ENCODE peak calls at places on chromosomes 12 and 14, in four cellular contexts. G is esophagus squamous epithelium, F is AG04450, L is Peyer's patch. U is an unnamed sample.

GRCh38 chr14:33465952-33466700 is 484.7 kb downstream of the EGLN3 start:
- DNase-seq in F (no peak), G (no peak), L (no peak), U (no peak)

GRCh38 chr12:65868878-65869277 is 44.6 kb downstream of the HMGA2 start:
- DNase-seq in F (no peak), L (no peak), G (no peak), U (no peak)

GRCh38 chr12:57151741-57152407 is 4.5 kb upstream of the LRP1-AS start:
- DNase-seq in F (peak; percentile 56), L (no peak), G (no peak), U (peak; percentile 61)

GRCh38 chr12:57887631-57888406 is 41.3 kb upstream of the CTDSP2 start:
- DNase-seq in F (no peak), G (no peak), L (no peak), U (no peak)

GRCh38 chr14:31057701-31058364 is 31.7 kb upstream of the STRN3 start:
- DNase-seq in L (no peak), G (no peak), F (no peak), U (no peak)

GRCh38 chr12:95790025-95790911 is at the start of gene NTN4:
- DNase-seq in G (no peak), L (peak; percentile 59), F (no peak), U (peak; percentile 73)

GRCh38 chr12:76445469-76445868 is 97.3 kb upstream of the BBS10 start:
- DNase-seq in L (no peak), F (no peak), G (no peak), U (no peak)

GRCh38 chr14:21990116-21990515 is 316.5 kb upstream of the OR4E1 start:
- DNase-seq in G (no peak), L (no peak), F (no peak), U (no peak)

GRCh38 chr12:48592591-48593086 is 22.8 kb upstream of the LALBA start:
- DNase-seq in L (no peak), G (no peak), F (no peak), U (no peak)

GRCh38 chr12:98401427-98401826 is 114.0 kb upstream of the TMPO start:
- DNase-seq in G (no peak), L (no peak), F (no peak), U (no peak)

GRCh38 chr12:116525418-116526001 is 33.7 kb upstream of the MAP1LC3B2 start:
- DNase-seq in L (peak; percentile 59), F (peak; percentile 76), G (no peak), U (peak; percentile 48)

GRCh38 chr12:116528498-116528897 is 30.7 kb upstream of the MAP1LC3B2 start:
- DNase-seq in L (no peak), G (no peak), F (no peak), U (no peak)

GRCh38 chr12:116524311-116524710 is 34.9 kb upstream of the MAP1LC3B2 start:
- DNase-seq in F (no peak), L (no peak), G (no peak), U (no peak)

GRCh38 chr12:116528067-116528466 is 31.1 kb upstream of the MAP1LC3B2 start:
- DNase-seq in L (no peak), G (no peak), F (no peak), U (no peak)

GRCh38 chr12:116524964-116525379 is 34.2 kb upstream of the MAP1LC3B2 start:
- DNase-seq in G (no peak), F (no peak), L (no peak), U (no peak)
- H3K4me3 ChIP-seq in G (peak overlapping the region; percentile 5), F (no peak overlapping the region), L (no peak overlapping the region), U (no peak overlapping the region)

DNA sequence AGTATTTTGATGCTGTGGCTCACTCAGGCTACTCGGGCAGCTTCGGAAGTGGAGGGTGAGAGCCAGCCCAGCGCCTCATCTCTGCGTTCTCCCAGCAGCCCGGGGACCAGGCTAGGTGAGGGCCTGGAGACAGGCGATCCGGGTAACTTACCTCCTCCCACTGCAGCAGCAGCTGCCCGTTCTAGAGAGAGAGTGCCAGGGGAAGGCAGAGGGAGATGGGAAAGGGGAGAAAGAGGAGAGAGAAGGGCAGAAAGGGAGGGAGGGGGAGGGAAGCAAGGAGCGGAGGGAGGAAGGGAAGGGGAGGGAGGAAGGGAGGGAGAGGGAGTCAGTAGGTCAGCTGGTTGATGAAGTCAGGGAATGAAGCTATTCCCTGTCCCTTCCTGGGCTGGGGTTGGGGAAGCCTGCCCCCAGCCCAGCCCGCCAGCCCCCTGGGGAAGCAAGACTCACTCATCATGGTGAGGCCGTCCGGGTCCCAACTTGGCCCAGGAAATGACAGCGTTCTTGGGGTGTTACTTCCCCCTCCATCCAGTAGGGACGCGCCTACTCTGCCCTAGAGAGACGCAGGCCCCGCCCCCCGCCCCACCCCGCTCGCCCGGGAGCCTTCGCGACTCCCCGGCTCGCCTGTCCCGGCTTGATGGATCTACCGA is at the start of gene IFI27L2:
- DNase-seq in L (peak; percentile 89), G (no peak), F (peak; percentile 24), U (peak; percentile 82)
- TF ChIP-seq CTCF in L (peak; percentile 50), G (peak; percentile 54), F (peak; percentile 40), U (peak; percentile 60)

DNA sequence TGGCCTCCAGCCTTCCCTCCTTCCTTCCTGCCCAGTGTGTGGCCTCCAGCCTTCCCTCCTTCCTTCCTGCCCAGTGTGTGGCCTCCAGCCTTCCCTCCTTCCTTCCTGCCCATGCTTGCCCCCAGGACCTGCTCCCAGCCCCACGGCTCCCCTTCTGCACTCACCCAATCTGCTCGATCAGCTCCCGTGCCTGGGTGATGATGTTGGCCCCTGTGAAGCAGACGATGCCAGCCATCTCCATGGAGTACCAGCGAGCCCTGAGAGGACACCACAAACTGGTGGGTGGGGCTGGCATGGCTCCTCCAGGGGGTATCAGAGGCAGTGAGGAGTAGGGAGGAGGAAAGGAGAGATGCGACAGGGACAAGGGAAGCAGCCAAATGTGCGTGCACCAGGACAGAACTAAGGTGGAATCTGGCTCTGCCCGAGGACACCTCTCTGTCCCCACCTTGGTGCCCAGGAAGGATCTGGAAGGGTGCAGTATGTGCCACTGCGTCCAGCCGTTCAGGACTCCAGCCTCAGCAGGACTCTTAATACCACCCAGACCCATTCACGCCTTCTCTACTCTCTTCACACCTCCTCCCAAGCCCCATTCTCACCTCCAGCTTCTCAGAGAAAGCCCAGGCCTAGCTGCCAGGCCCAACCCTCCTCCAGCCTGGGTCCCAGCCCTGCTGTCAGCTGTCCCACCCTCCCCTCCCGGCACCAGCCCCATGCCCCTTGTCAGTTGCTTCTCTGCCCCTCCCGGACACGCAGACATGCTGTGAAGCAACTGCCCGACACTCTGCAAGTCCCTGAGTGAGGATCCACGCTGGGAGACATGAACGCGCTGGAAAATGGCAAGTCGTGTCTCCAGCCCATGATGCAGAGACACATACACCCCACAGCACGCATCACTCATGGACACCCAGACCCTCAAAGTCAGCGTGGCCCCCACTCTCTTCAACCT is 22.7 kb downstream of the POLE start:
- DNase-seq in L (no peak), F (no peak), G (no peak), U (no peak)
- H3K4me3 ChIP-seq in L (no peak overlapping the region), F (no peak overlapping the region), G (no peak overlapping the region), U (no peak overlapping the region)

DNA sequence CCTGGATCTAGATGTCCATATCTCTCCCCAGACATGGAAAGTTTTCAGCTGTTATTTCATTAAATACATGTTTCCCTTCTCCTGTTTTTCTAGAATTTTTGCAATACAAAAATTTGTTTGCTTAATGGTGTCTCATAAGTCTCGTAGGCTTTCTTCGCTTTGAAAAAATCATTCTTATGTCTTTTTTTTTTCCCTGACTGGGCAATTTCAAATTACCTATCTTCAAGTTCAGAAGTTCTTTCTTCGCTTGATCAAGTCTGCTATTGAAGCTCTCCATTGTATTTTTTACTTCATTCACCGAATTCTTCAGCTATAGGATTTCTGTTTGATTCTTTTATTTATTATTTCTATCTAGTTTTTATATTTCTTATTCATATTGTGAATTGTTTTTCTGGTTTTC is 130.2 kb upstream of the WSCD2 start:
- DNase-seq in L (no peak), G (no peak), F (no peak), U (no peak)
- TF ChIP-seq CTCF in L (no peak), G (no peak), F (no peak), U (no peak)

GRCh38 chr12:104459556-104459909 is 2.8 kb downstream of the CHST11 start:
- DNase-seq in F (no peak), G (no peak), L (no peak), U (no peak)
- H3K4me3 ChIP-seq in F (no peak overlapping the region), G (peak overlapping the region; percentile 62), L (peak overlapping the region; percentile 75), U (peak overlapping the region; percentile 99)

DNA sequence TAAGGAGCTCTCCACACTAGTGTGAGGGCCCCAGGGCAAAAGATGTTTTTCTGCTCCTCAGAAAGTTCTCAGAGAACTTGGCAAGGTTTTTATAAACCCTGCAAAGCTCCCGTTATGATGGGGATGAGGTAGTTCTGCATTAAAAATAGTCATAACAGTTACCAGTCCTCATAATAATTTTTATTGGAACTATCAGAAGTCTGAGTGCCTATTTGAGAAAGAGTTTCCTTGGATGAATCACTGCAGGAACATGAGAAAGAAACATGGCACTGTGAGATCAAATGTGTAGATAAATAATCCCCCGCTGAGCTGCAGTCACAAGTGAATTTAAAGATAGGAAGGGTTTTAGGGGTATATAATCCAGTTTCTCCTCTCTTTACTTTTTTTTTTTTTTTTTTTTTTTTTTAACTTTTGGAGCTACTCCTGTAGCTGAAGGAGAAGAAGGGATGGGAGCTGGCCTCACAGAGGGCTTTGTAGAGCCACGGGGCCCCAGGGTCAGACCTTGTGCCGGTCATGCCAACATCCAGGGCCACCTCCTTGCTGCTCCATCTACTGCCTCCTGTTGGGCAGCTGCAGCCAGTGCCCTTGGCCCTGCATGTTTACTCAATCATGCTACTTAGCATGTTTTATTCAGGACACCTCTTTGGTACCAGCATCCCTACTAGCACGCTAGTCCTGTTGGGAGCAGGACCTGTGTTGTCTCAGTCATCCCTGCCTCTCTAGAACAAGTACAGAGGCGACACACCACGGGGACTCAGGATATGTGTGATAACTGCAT is 39.5 kb downstream of the EVL start:
- DNase-seq in F (no peak), L (peak; percentile 44), G (no peak), U (no peak)
- TF ChIP-seq CTCF in F (no peak), L (no peak), G (no peak), U (no peak)

GRCh38 chr12:54569995-54570531 is 18.4 kb downstream of the PPP1R1A start:
- DNase-seq in G (no peak), L (no peak), F (no peak), U (no peak)

GRCh38 chr12:54572881-54573280 is 15.6 kb downstream of the PPP1R1A start:
- DNase-seq in G (no peak), L (no peak), F (no peak), U (no peak)

GRCh38 chr12:54569072-54569471 is 19.4 kb downstream of the PPP1R1A start:
- DNase-seq in G (no peak), F (no peak), L (no peak), U (no peak)

GRCh38 chr12:54571857-54572195 is 16.6 kb downstream of the PPP1R1A start:
- DNase-seq in F (no peak), L (no peak), G (no peak), U (no peak)

GRCh38 chr12:54571166-54571856 is 17.1 kb downstream of the PPP1R1A start:
- DNase-seq in F (no peak), G (no peak), L (no peak), U (no peak)
- H3K4me3 ChIP-seq in F (no peak overlapping the region), G (no peak overlapping the region), L (no peak overlapping the region), U (no peak overlapping the region)

U was measured in left ventricle myocardium inferior.